ENCODE peak calls at places on chromosome 11, in six cellular contexts. One of them, this sample, is unnamed.

GRCh38 chr11:16041207-16041606 is 315.1 kb downstream of the SOX6 start:
- DNase-seq in suprapubic skin: no peak
- DNase-seq in Peyer's patch: no peak
- DNase-seq in right lobe of liver: no peak
- DNase-seq in dorsolateral prefrontal cortex: no peak
- DNase-seq in AG09319: no peak
- DNase-seq in this sample: no peak

GRCh38 chr11:120376547-120377182 is 40.5 kb downstream of the ARHGEF12 start:
- DNase-seq in suprapubic skin: no peak
- DNase-seq in Peyer's patch: no peak
- DNase-seq in right lobe of liver: no peak
- DNase-seq in dorsolateral prefrontal cortex: no peak
- DNase-seq in AG09319: no peak
- DNase-seq in this sample: no peak

GRCh38 chr11:103811870-103812509 is 224.4 kb upstream of the DDI1 start:
- DNase-seq in suprapubic skin: no peak
- DNase-seq in Peyer's patch: no peak
- DNase-seq in right lobe of liver: no peak
- DNase-seq in dorsolateral prefrontal cortex: no peak
- DNase-seq in AG09319: no peak
- DNase-seq in this sample: no peak

GRCh38 chr11:114159320-114159719 is 99.8 kb downstream of the ZBTB16 start:
- DNase-seq in suprapubic skin: no peak
- DNase-seq in Peyer's patch: no peak
- DNase-seq in right lobe of liver: no peak
- DNase-seq in dorsolateral prefrontal cortex: no peak
- DNase-seq in AG09319: no peak
- DNase-seq in this sample: no peak

GRCh38 chr11:29334781-29335140 is 682.1 kb downstream of the KCNA4 start:
- DNase-seq in suprapubic skin: no peak
- DNase-seq in Peyer's patch: no peak
- DNase-seq in right lobe of liver: no peak
- DNase-seq in dorsolateral prefrontal cortex: no peak
- DNase-seq in AG09319: no peak
- DNase-seq in this sample: no peak

GRCh38 chr11:8252388-8252787 is 11.3 kb downstream of the LMO1 start:
- DNase-seq in suprapubic skin: peak; percentile 18
- DNase-seq in Peyer's patch: no peak
- DNase-seq in right lobe of liver: no peak
- DNase-seq in dorsolateral prefrontal cortex: peak; percentile 20
- DNase-seq in AG09319: no peak
- DNase-seq in this sample: peak; percentile 7

GRCh38 chr11:29184939-29185890 is 831.6 kb downstream of the KCNA4 start:
- DNase-seq in suprapubic skin: no peak
- DNase-seq in Peyer's patch: no peak
- DNase-seq in right lobe of liver: no peak
- DNase-seq in dorsolateral prefrontal cortex: no peak
- DNase-seq in AG09319: peak; percentile 67
- DNase-seq in this sample: no peak

GRCh38 chr11:117328414-117329010 is 858 bp downstream of the CEP164 start:
- DNase-seq in suprapubic skin: no peak
- DNase-seq in Peyer's patch: no peak
- DNase-seq in right lobe of liver: no peak
- DNase-seq in dorsolateral prefrontal cortex: peak; percentile 39
- DNase-seq in AG09319: no peak
- DNase-seq in this sample: peak; percentile 16

GRCh38 chr11:86816251-86816726 is 15.9 kb downstream of the PRSS23 start:
- DNase-seq in suprapubic skin: no peak
- DNase-seq in Peyer's patch: no peak
- DNase-seq in right lobe of liver: no peak
- DNase-seq in dorsolateral prefrontal cortex: no peak
- DNase-seq in AG09319: no peak
- DNase-seq in this sample: no peak

GRCh38 chr11:12914401-12914912 is 94.7 kb upstream of the RASSF10 start:
- DNase-seq in suprapubic skin: no peak
- DNase-seq in Peyer's patch: no peak
- DNase-seq in right lobe of liver: no peak
- DNase-seq in dorsolateral prefrontal cortex: peak; percentile 89
- DNase-seq in AG09319: peak; percentile 67
- DNase-seq in this sample: no peak

GRCh38 chr11:86160546-86161149 is 83.9 kb upstream of the EED start:
- DNase-seq in suprapubic skin: no peak
- DNase-seq in Peyer's patch: no peak
- DNase-seq in right lobe of liver: no peak
- DNase-seq in dorsolateral prefrontal cortex: no peak
- DNase-seq in AG09319: no peak
- DNase-seq in this sample: no peak

GRCh38 chr11:107151579-107151978 is 133.3 kb upstream of the GUCY1A2 start:
- DNase-seq in suprapubic skin: no peak
- DNase-seq in Peyer's patch: no peak
- DNase-seq in right lobe of liver: no peak
- DNase-seq in dorsolateral prefrontal cortex: no peak
- DNase-seq in AG09319: no peak
- DNase-seq in this sample: no peak

GRCh38 chr11:46293616-46294015 is 16.2 kb downstream of the CREB3L1 start:
- DNase-seq in suprapubic skin: no peak
- DNase-seq in Peyer's patch: no peak
- DNase-seq in right lobe of liver: no peak
- DNase-seq in dorsolateral prefrontal cortex: no peak
- DNase-seq in AG09319: peak; percentile 85
- DNase-seq in this sample: no peak

GRCh38 chr11:104668797-104669463 is 229.3 kb downstream of the CASP12 start:
- DNase-seq in suprapubic skin: no peak
- DNase-seq in Peyer's patch: no peak
- DNase-seq in right lobe of liver: no peak
- DNase-seq in dorsolateral prefrontal cortex: no peak
- DNase-seq in AG09319: peak; percentile 22
- DNase-seq in this sample: no peak

GRCh38 chr11:111565111-111565720 is 24.7 kb downstream of the LAYN start:
- DNase-seq in suprapubic skin: peak; percentile 82
- DNase-seq in Peyer's patch: peak; percentile 50
- DNase-seq in right lobe of liver: no peak
- DNase-seq in dorsolateral prefrontal cortex: peak; percentile 66
- DNase-seq in AG09319: no peak
- DNase-seq in this sample: no peak

GRCh38 chr11:48025293-48025982 is 45.1 kb downstream of the PTPRJ start:
- DNase-seq in suprapubic skin: no peak
- DNase-seq in Peyer's patch: no peak
- DNase-seq in right lobe of liver: no peak
- DNase-seq in dorsolateral prefrontal cortex: no peak
- DNase-seq in AG09319: no peak
- DNase-seq in this sample: no peak

GRCh38 chr11:85052636-85053035 is 574.5 kb downstream of the DLG2 start:
- DNase-seq in suprapubic skin: no peak
- DNase-seq in Peyer's patch: no peak
- DNase-seq in right lobe of liver: no peak
- DNase-seq in dorsolateral prefrontal cortex: no peak
- DNase-seq in AG09319: no peak
- DNase-seq in this sample: no peak

GRCh38 chr11:35373284-35373933 is 45.9 kb downstream of the SLC1A2 start:
- DNase-seq in suprapubic skin: no peak
- DNase-seq in Peyer's patch: no peak
- DNase-seq in right lobe of liver: no peak
- DNase-seq in dorsolateral prefrontal cortex: no peak
- DNase-seq in AG09319: no peak
- DNase-seq in this sample: no peak

GRCh38 chr11:6617315-6617781 is 1.9 kb downstream of the TPP1 start:
- DNase-seq in suprapubic skin: no peak
- DNase-seq in Peyer's patch: no peak
- DNase-seq in right lobe of liver: no peak
- DNase-seq in dorsolateral prefrontal cortex: no peak
- DNase-seq in AG09319: no peak
- DNase-seq in this sample: peak; percentile 12

GRCh38 chr11:64602466-64603070 is 11.5 kb downstream of the SLC22A12 start:
- DNase-seq in suprapubic skin: no peak
- DNase-seq in Peyer's patch: no peak
- DNase-seq in right lobe of liver: no peak
- DNase-seq in dorsolateral prefrontal cortex: no peak
- DNase-seq in AG09319: no peak
- DNase-seq in this sample: no peak

GRCh38 chr11:26042113-26042512 is 289.8 kb upstream of the ANO3 start:
- DNase-seq in suprapubic skin: no peak
- DNase-seq in Peyer's patch: no peak
- DNase-seq in right lobe of liver: peak; percentile 22
- DNase-seq in dorsolateral prefrontal cortex: no peak
- DNase-seq in AG09319: no peak
- DNase-seq in this sample: no peak

GRCh38 chr11:112364962-112365481 is 104.4 kb upstream of the PLET1 start:
- DNase-seq in suprapubic skin: no peak
- DNase-seq in Peyer's patch: no peak
- DNase-seq in right lobe of liver: no peak
- DNase-seq in dorsolateral prefrontal cortex: no peak
- DNase-seq in AG09319: peak; percentile 58
- DNase-seq in this sample: no peak

GRCh38 chr11:66986178-66986545 is 11.1 kb downstream of the C11orf86 start:
- DNase-seq in suprapubic skin: no peak
- DNase-seq in Peyer's patch: no peak
- DNase-seq in right lobe of liver: peak; percentile 74
- DNase-seq in dorsolateral prefrontal cortex: no peak
- DNase-seq in AG09319: no peak
- DNase-seq in this sample: no peak

GRCh38 chr11:20029193-20029592 is 131.1 kb downstream of the DBX1 start:
- DNase-seq in suprapubic skin: no peak
- DNase-seq in Peyer's patch: no peak
- DNase-seq in right lobe of liver: no peak
- DNase-seq in dorsolateral prefrontal cortex: no peak
- DNase-seq in AG09319: no peak
- DNase-seq in this sample: no peak

GRCh38 chr11:100890779-100891178 is 203.7 kb downstream of the ARHGAP42 start:
- DNase-seq in suprapubic skin: no peak
- DNase-seq in Peyer's patch: no peak
- DNase-seq in right lobe of liver: no peak
- DNase-seq in dorsolateral prefrontal cortex: no peak
- DNase-seq in AG09319: peak; percentile 84
- DNase-seq in this sample: no peak
- TF ChIP-seq CTCF in suprapubic skin: no peak
- TF ChIP-seq CTCF in Peyer's patch: no peak
- TF ChIP-seq CTCF in right lobe of liver: no peak
- TF ChIP-seq CTCF in dorsolateral prefrontal cortex: no peak
- TF ChIP-seq CTCF in AG09319: no peak
- TF ChIP-seq CTCF in this sample: no peak

DNA sequence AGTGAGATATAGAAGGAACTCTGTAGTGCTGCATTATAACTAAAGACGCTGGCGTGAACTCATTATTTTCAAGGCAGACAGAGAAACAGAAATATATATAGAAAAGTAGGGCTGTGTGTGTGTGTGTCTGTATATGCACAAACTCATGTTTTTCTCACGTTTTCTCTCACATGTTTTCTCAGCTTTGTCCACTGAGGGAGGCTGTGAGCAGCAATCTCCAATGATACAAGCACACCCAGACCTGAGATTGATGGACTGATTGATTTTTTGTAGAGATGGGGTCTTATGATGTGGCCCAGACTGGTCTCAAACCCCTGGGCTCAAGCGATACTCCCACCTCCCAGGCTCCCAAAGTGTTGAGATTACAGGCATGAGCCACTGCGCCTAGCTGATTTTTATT is 122.5 kb downstream of the SERGEF start:
- DNase-seq in suprapubic skin: no peak
- DNase-seq in Peyer's patch: no peak
- DNase-seq in right lobe of liver: no peak
- DNase-seq in dorsolateral prefrontal cortex: no peak
- DNase-seq in AG09319: no peak
- DNase-seq in this sample: no peak
- TF ChIP-seq CTCF in suprapubic skin: no peak
- TF ChIP-seq CTCF in Peyer's patch: no peak
- TF ChIP-seq CTCF in right lobe of liver: no peak
- TF ChIP-seq CTCF in dorsolateral prefrontal cortex: no peak
- TF ChIP-seq CTCF in AG09319: peak; percentile 17
- TF ChIP-seq CTCF in this sample: no peak

DNA sequence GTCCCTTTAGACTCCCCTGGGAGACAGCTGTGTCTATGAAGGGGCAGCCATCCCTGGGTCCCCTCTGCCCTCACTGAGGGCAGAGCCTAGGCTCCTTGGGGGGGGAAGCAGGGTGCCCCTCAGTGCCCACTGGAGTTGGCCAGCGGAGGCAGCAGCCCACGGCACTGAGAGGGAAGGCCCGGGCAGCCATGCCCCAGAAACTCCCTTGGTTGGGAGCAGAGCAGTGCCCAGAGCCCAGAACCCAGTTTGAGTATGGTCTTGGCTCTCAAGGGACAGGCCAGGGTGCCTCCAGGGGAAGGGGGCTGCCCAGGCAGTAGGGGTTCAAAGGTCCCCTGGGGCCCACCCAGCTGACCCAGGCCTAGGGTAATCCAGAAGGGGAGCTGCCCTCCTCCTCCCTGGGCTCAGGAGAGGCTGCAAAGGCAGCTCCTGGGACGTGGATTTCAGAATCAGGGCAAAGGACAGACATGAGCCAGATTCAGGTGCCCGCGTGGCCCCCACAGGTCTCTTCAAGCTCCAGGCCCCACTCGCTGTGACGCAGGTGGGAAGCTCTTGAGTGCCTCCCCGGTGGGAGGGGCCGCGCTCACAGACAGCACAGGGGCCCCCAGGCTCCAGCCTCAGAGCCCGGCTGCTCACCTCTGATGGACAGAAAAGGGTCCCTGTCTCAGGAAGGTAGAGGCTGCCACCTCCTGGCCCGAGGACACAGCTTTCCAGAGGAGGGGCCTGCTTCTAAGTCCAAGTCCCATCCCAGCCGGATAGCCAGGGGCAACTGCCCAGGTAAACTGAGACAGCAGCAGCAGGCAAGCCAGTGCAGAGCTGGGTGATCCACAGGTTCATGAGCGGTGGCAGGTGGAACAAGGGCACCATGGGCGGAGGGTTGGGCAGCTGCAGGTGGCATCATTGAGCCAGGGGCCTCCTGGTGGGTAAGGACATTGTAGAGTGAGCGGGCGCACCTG is 2.6 kb downstream of the C11orf21 start:
- DNase-seq in suprapubic skin: peak; percentile 77
- DNase-seq in Peyer's patch: peak; percentile 17
- DNase-seq in right lobe of liver: peak; percentile 60
- DNase-seq in dorsolateral prefrontal cortex: peak; percentile 32
- DNase-seq in AG09319: no peak
- DNase-seq in this sample: peak; percentile 23
- TF ChIP-seq CTCF in suprapubic skin: peak; percentile 45
- TF ChIP-seq CTCF in Peyer's patch: peak; percentile 46
- TF ChIP-seq CTCF in right lobe of liver: peak; percentile 34
- TF ChIP-seq CTCF in dorsolateral prefrontal cortex: no peak
- TF ChIP-seq CTCF in AG09319: no peak
- TF ChIP-seq CTCF in this sample: no peak

DNA sequence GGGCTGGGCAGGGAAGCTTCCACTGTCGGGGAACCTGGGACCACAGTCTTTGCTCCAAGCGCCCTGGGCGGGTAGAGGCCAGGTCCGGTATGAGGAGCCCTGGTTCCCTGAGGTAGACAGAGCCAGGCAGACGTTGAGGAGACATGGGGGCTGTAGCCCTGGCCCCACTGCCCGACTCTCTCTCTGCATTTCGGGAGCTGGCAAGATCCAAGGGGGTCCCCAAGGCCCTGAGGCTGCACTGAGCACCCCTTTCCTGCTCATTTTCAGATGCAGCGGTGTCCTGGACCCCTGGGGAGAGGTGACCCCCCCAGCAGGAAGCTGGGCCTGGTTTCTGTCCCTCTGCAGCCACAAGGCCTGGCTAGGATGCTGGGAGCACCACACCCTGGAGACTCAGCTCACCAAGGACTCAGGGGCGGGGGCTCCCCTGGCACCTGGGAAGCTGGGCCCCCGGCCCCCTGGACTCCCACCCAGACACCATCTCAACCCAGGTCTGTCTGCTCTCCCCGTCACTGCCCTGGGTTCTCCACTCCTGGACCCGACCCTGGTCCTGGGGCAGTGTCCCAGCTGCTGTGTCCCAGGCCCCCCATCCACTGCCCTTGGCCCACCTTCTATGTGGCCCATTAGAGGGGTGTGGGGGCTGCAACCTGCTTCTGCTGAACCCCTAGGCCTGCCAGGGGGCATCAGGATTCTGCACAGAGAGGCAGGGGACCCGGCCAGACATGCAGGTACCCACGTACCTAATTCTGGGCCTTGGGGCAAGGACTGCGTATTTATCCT is 15.0 kb upstream of the MUC6 start:
- DNase-seq in suprapubic skin: no peak
- DNase-seq in Peyer's patch: no peak
- DNase-seq in right lobe of liver: peak; percentile 46
- DNase-seq in dorsolateral prefrontal cortex: no peak
- DNase-seq in AG09319: no peak
- DNase-seq in this sample: no peak
- TF ChIP-seq CTCF in suprapubic skin: no peak
- TF ChIP-seq CTCF in Peyer's patch: no peak
- TF ChIP-seq CTCF in right lobe of liver: no peak
- TF ChIP-seq CTCF in dorsolateral prefrontal cortex: no peak
- TF ChIP-seq CTCF in AG09319: no peak
- TF ChIP-seq CTCF in this sample: no peak

This sample was measured in activated B cell treated with CpG ODN at 0.5 μM for 24 hours.